ENCODE peak calls at places on chromosome 13, in five cellular contexts. J, L, W, A and Z are unnamed samples. For H3K9me3, the result is how much of the 10 kb centered on the place peaks cover.

GRCh38 chr13:83752141-83752540 is 130.1 kb downstream of the SLITRK1 start:
- DNase-seq in J (no peak), A (no peak), L (no peak), W (no peak), Z (no peak)

GRCh38 chr13:114140909-114141255 is 8.5 kb upstream of the RASA3 start:
- DNase-seq in W (no peak), J (no peak), L (no peak), A (no peak), Z (no peak)

GRCh38 chr13:71866173-71867091 is 572 bp downstream of the DACH1 start:
- DNase-seq in L (no peak), A (peak), W (no peak), J (peak), Z (no peak)

GRCh38 chr13:98838776-98839175 is 86.3 kb upstream of the SLC15A1 start:
- DNase-seq in W (no peak), J (no peak), A (no peak), L (no peak), Z (no peak)

GRCh38 chr13:20867408-20867807 is 35.1 kb downstream of the XPO4 start:
- DNase-seq in L (no peak), W (no peak), J (no peak), A (no peak), Z (no peak)

GRCh38 chr13:69623973-69624372 is 483.7 kb upstream of the ATXN8OS start:
- DNase-seq in A (no peak), J (no peak), L (no peak), W (no peak), Z (no peak)

GRCh38 chr13:42864952-42865634 is 83.7 kb downstream of the FAM216B start:
- DNase-seq in A (no peak), J (no peak), W (no peak), L (no peak), Z (no peak)

GRCh38 chr13:20940083-20940482 is 37.5 kb upstream of the XPO4 start:
- DNase-seq in L (no peak), W (no peak), A (no peak), J (no peak), Z (no peak)

GRCh38 chr13:46607768-46608553 is 55.0 kb downstream of the LRCH1 start:
- DNase-seq in L (no peak), W (no peak), J (no peak), A (no peak), Z (no peak)

GRCh38 chr13:94345374-94346195 is 133.9 kb downstream of the DCT start:
- DNase-seq in J (no peak), A (no peak), W (no peak), L (no peak), Z (no peak)

GRCh38 chr13:84651288-84651687 is 769.0 kb upstream of the SLITRK1 start:
- DNase-seq in L (no peak), J (no peak), A (no peak), W (no peak), Z (no peak)

GRCh38 chr13:103514188-103514587 is 448.0 kb upstream of the SLC10A2 start:
- DNase-seq in L (no peak), W (no peak), A (no peak), J (no peak), Z (no peak)
- H3K9me3 ChIP-seq in L (under half), W (under half), A (under half), J (under half), Z (under half)

DNA sequence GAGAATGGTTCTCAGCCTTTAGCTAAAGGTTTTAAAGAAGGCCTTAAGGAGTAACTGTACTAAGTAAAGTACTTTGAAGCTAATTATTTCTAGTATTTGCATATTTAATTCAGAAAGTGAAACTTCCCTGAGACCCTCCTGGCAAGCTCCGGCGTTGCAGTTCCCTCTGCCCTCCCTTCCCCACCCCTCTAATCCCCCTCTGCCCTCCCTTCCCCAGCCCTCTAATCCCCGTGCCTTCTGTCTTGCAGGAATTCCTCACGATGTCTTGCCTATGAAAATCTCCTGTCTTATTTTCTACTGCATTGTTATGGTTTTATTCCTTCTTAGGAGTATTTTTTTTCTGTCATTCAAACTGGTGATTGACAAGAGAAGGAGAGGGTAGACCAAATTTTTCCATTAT is 236.9 kb downstream of the COL4A1 start:
- DNase-seq in J (no peak), W (no peak), A (no peak), L (no peak), Z (no peak)
- H3K4me3 ChIP-seq in J (no peak), W (no peak), A (no peak), L (no peak), Z (no peak)

GRCh38 chr13:76693086-76693485 is 193.1 kb downstream of the KCTD12 start:
- DNase-seq in W (no peak), A (no peak), J (no peak), L (no peak), Z (no peak)

GRCh38 chr13:76692326-76692725 is 193.9 kb downstream of the KCTD12 start:
- DNase-seq in A (no peak), J (no peak), L (no peak), W (no peak), Z (no peak)

GRCh38 chr13:76697277-76697676 is 188.9 kb downstream of the KCTD12 start:
- DNase-seq in W (no peak), J (no peak), A (no peak), L (no peak), Z (no peak)

GRCh38 chr13:76690611-76691010 is 195.6 kb downstream of the KCTD12 start:
- DNase-seq in A (no peak), J (no peak), W (no peak), L (no peak), Z (no peak)

GRCh38 chr13:76696370-76696769 is 189.8 kb downstream of the KCTD12 start:
- DNase-seq in J (no peak), L (no peak), W (no peak), A (no peak), Z (no peak)
- H3K27ac ChIP-seq in J (no peak), L (no peak), W (no peak), A (no peak), Z (no peak)

DNA sequence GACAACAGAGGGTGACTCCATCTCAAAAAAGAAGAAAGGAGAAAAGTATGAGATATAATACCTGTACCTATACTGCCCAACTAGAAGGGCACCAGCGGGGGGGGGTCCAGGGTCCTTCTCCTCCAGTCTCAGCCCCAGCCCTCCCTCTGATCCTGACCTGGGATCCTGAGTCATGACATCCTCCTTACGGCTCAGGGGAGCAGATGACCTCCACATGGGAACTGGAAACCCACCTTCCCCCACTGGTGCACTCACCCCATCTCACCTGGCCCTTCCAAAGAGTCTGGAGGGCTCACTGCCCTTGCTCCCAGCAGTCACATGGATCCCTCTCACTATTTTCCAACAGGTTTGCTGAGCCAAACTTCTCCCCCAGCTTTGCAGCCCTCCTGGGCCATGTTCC is 24.2 kb downstream of the TUBA3C start:
- DNase-seq in A (no peak), J (no peak), W (no peak), L (no peak), Z (no peak)
- H3K9me3 ChIP-seq in A (under half), J (under half), W (under half), L (under half), Z (under half)

DNA sequence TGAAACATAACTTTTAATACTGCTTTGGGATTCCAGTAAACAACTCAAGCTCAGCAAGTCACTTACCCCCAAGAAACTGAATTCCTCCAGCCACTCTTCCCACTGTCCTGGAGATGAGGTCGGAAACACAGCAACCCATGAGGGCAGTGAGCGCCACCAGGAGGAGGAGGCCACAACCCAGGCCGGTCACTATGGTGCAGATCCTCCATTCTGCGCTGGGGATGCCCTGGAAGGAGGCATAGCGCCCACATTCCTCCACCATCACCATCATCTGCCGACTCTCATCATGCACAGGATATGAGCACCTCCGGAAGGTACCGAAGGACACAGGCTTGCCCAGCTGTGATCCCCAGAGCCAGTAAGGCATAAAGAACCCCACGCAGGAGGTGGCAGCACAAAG is 2.2 kb downstream of the LHFPL6 start:
- DNase-seq in W (no peak), J (no peak), L (peak), A (no peak), Z (peak)
- H3K4me3 ChIP-seq in W (peak), J (no peak), L (peak), A (peak), Z (peak)

DNA sequence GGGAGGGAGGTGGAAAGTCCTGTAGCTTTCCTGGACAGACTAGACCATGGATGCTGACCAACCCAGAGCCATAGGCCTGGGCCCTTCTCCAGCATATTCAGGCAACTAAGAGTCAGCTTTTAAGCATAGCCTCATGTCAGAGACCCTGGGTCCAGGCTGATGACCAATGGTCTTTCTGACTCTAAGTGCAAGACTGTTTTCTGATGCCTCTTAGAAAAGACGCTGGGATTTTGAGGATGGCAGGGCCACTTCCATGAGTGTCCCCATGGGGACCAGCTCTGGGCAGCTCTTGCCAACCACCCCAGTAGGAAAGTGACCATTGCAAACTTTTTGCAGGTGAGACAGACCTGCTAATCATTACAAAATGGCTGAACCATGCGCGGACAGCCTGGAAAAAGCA is 135.6 kb upstream of the KL start:
- DNase-seq in J (no peak), A (no peak), L (no peak), W (no peak), Z (no peak)
- H3K27ac ChIP-seq in J (no peak), A (no peak), L (no peak), W (no peak), Z (no peak)

DNA sequence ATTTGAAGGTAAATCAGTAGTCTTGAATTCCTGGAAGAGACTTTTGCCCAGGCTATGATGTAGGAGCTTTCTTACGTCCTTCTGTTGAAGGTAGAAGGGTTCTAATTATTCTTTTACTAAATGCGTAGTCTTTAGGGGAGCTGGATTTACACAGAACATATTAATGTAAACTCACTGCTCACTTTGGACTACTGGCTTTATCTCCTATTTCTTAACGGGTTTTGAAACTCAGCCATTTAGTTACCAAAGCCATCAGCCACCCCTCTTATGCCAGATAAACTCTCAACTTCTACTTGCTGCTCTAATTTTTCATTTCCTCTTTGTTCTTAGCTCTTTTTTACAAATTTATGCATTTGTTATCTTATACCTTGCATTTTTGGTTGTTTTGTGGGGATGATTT is 81.5 kb downstream of the FNDC3A start:
- DNase-seq in W (no peak), J (no peak), L (no peak), A (no peak), Z (no peak)
- H3K9me3 ChIP-seq in W (under half), J (under half), L (under half), A (under half), Z (under half)

GRCh38 chr13:110464547-110465343 is 96.8 kb downstream of the RAB20 start:
- DNase-seq in L (no peak), J (no peak), W (no peak), A (no peak), Z (no peak)
- H3K4me3 ChIP-seq in L (no peak), J (no peak), W (no peak), A (no peak), Z (no peak)

GRCh38 chr13:102461302-102461701 is 59.5 kb upstream of the FGF14 start:
- DNase-seq in W (no peak), L (no peak), J (no peak), A (no peak), Z (no peak)

GRCh38 chr13:102460806-102461205 is 59.0 kb upstream of the FGF14 start:
- DNase-seq in A (no peak), W (no peak), L (no peak), J (peak), Z (no peak)
- H3K27ac ChIP-seq in A (no peak), W (no peak), L (no peak), J (no peak), Z (no peak)

DNA sequence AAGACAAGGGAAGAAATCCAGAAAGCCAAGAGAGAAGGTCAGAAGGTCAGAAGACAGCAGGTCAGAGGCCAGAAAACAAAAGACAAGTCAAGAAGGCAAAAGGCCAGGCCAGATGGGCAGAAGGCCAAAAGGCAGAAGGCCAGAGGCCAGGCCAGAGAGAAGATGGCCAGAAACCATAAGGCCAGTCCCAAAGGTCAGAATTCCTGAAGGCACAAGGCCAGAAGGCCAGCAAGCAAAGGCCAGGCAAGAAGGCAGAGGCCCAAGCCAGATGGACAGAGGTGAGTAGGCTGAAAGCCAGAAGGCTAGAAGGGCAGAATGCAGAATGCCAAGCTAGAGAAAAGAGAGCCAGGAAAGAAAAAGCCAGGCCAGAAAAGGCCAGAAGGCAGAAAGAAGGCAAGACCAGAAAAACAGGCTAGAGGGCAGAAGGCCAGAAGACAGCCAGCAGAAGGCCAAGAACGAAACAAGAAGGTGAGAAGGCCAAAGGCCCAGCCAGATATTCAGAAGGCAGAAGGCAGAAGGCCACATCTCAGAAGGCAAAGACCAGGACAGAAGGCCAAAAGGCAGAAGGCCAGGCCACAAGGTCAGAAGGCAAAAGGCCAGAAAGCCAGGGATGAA is 186.3 kb downstream of the TUBA3C start:
- DNase-seq in W (no peak), L (no peak), A (no peak), J (no peak), Z (no peak)
- H3K9me3 ChIP-seq in W (under half), L (under half), A (under half), J (under half), Z (under half)